ENCODE peak calls at places on chromosomes 12 and 14, in five cellular contexts. One of them, this sample, is unnamed.
A peak's percentile ranks its signal among the peaks of the same experiment; 100 is the strongest.

GRCh38 chr14:91405241-91405721 is 12.3 kb downstream of the CCDC88C start:
- DNase-seq in NCI-H345: no peak
- DNase-seq in HT1080: no peak
- DNase-seq in NCI-H69: no peak
- DNase-seq in HuH-7.5: no peak
- DNase-seq in this sample: no peak

GRCh38 chr12:18897816-18898215 is 159.9 kb downstream of the CAPZA3 start:
- DNase-seq in NCI-H345: no peak
- DNase-seq in HT1080: no peak
- DNase-seq in NCI-H69: no peak
- DNase-seq in HuH-7.5: no peak
- DNase-seq in this sample: no peak

GRCh38 chr12:113601656-113602263 is 130.1 kb upstream of the LHX5 start:
- DNase-seq in NCI-H345: no peak
- DNase-seq in HT1080: no peak
- DNase-seq in NCI-H69: no peak
- DNase-seq in HuH-7.5: peak; percentile 29
- DNase-seq in this sample: no peak

GRCh38 chr12:39314547-39314946 is 128.4 kb downstream of the KIF21A start:
- DNase-seq in NCI-H345: no peak
- DNase-seq in HT1080: no peak
- DNase-seq in NCI-H69: no peak
- DNase-seq in HuH-7.5: no peak
- DNase-seq in this sample: no peak

GRCh38 chr14:75905505-75905904 is 76.3 kb downstream of the TGFB3 start:
- DNase-seq in NCI-H345: no peak
- DNase-seq in HT1080: peak; percentile 21
- DNase-seq in NCI-H69: peak; percentile 31
- DNase-seq in HuH-7.5: no peak
- DNase-seq in this sample: no peak

GRCh38 chr12:54701940-54702592 is 53.9 kb upstream of the DCD start:
- DNase-seq in NCI-H345: peak; percentile 46
- DNase-seq in HT1080: peak; percentile 28
- DNase-seq in NCI-H69: peak; percentile 53
- DNase-seq in HuH-7.5: no peak
- DNase-seq in this sample: peak; percentile 22

GRCh38 chr14:97703006-97703760 is 906.0 kb downstream of the VRK1 start:
- DNase-seq in NCI-H345: no peak
- DNase-seq in HT1080: no peak
- DNase-seq in NCI-H69: no peak
- DNase-seq in HuH-7.5: no peak
- DNase-seq in this sample: no peak

GRCh38 chr14:105449276-105450122 is 25.1 kb upstream of the CRIP2 start:
- DNase-seq in NCI-H345: no peak
- DNase-seq in HT1080: no peak
- DNase-seq in NCI-H69: no peak
- DNase-seq in HuH-7.5: no peak
- DNase-seq in this sample: no peak

GRCh38 chr12:6956332-6956727 is 5.2 kb downstream of the PTPN6 start:
- DNase-seq in NCI-H345: no peak
- DNase-seq in HT1080: no peak
- DNase-seq in NCI-H69: no peak
- DNase-seq in HuH-7.5: no peak
- DNase-seq in this sample: no peak

GRCh38 chr12:8709124-8709830 is 11.5 kb downstream of the RIMKLB start:
- DNase-seq in NCI-H345: no peak
- DNase-seq in HT1080: no peak
- DNase-seq in NCI-H69: no peak
- DNase-seq in HuH-7.5: no peak
- DNase-seq in this sample: no peak

GRCh38 chr14:96251656-96252155 is 4.3 kb upstream of the BDKRB1 start:
- DNase-seq in NCI-H345: no peak
- DNase-seq in HT1080: no peak
- DNase-seq in NCI-H69: no peak
- DNase-seq in HuH-7.5: no peak
- DNase-seq in this sample: no peak

GRCh38 chr12:94650143-94651056 is at the start of gene TMCC3:
- DNase-seq in NCI-H345: peak; percentile 73
- DNase-seq in HT1080: peak; percentile 30
- DNase-seq in NCI-H69: peak; percentile 79
- DNase-seq in HuH-7.5: peak; percentile 73
- DNase-seq in this sample: no peak

GRCh38 chr14:80136358-80136757 is 74.9 kb downstream of the DIO2 start:
- DNase-seq in NCI-H345: no peak
- DNase-seq in HT1080: peak; percentile 23
- DNase-seq in NCI-H69: peak; percentile 62
- DNase-seq in HuH-7.5: no peak
- DNase-seq in this sample: no peak

GRCh38 chr12:19186722-19187661 is 57.5 kb downstream of the PLEKHA5 start:
- DNase-seq in NCI-H345: peak; percentile 42
- DNase-seq in HT1080: peak; percentile 40
- DNase-seq in NCI-H69: peak; percentile 45
- DNase-seq in HuH-7.5: no peak
- DNase-seq in this sample: peak; percentile 50

GRCh38 chr14:37594238-37594915 is 672 bp downstream of the FOXA1 start:
- DNase-seq in NCI-H345: peak; percentile 92
- DNase-seq in HT1080: peak; percentile 69
- DNase-seq in NCI-H69: peak; percentile 97
- DNase-seq in HuH-7.5: peak; percentile 75
- DNase-seq in this sample: peak; percentile 89

GRCh38 chr12:3446235-3446634 is 44.8 kb upstream of the PRMT8 start:
- DNase-seq in NCI-H345: peak; percentile 55
- DNase-seq in HT1080: no peak
- DNase-seq in NCI-H69: peak; percentile 72
- DNase-seq in HuH-7.5: no peak
- DNase-seq in this sample: no peak

GRCh38 chr14:75315143-75315542 is 36.5 kb downstream of the FOS start:
- DNase-seq in NCI-H345: peak; percentile 58
- DNase-seq in HT1080: peak; percentile 28
- DNase-seq in NCI-H69: peak; percentile 84
- DNase-seq in HuH-7.5: no peak
- DNase-seq in this sample: no peak

GRCh38 chr14:61565836-61566536 is 129.3 kb upstream of the HIF1A start:
- DNase-seq in NCI-H345: no peak
- DNase-seq in HT1080: no peak
- DNase-seq in NCI-H69: no peak
- DNase-seq in HuH-7.5: no peak
- DNase-seq in this sample: no peak

GRCh38 chr12:48060474-48060873 is 45.4 kb downstream of the SENP1 start:
- DNase-seq in NCI-H345: no peak
- DNase-seq in HT1080: no peak
- DNase-seq in NCI-H69: no peak
- DNase-seq in HuH-7.5: no peak
- DNase-seq in this sample: no peak

GRCh38 chr12:124018526-124018925 is 45.5 kb downstream of the ZNF664 start:
- DNase-seq in NCI-H345: no peak
- DNase-seq in HT1080: no peak
- DNase-seq in NCI-H69: no peak
- DNase-seq in HuH-7.5: no peak
- DNase-seq in this sample: no peak

GRCh38 chr12:91921555-91921954 is 224.1 kb downstream of the BTG1 start:
- DNase-seq in NCI-H345: no peak
- DNase-seq in HT1080: no peak
- DNase-seq in NCI-H69: peak; percentile 18
- DNase-seq in HuH-7.5: no peak
- DNase-seq in this sample: no peak

This sample was measured in Caco-2.